ENCODE peak calls at places on chromosome 21, in four cellular contexts. M, R, A and K are unnamed samples.

GRCh38 chr21:44064852-44065403 is 42.3 kb upstream of the PWP2 start:
- DNase-seq in M (no peak), A (no peak), R (no peak), K (no peak)

GRCh38 chr21:33940164-33940563 is 24.6 kb upstream of the ATP5PO start:
- DNase-seq in A (no peak), R (no peak), M (peak), K (no peak)

GRCh38 chr21:26140185-26140584 is 30.4 kb downstream of the APP start:
- DNase-seq in A (peak), M (peak), R (peak), K (peak)

GRCh38 chr21:43609501-43610340 is 49.6 kb downstream of the HSF2BP start:
- DNase-seq in A (no peak), R (no peak), M (no peak), K (peak)

GRCh38 chr21:26849428-26850115 is 4.4 kb upstream of the ADAMTS1 start:
- DNase-seq in A (no peak), M (peak), R (peak), K (no peak)

GRCh38 chr21:8991968-8992621 is 1529.3 kb upstream of the TPTE start:
- DNase-seq in M (no peak), R (no peak), A (no peak), K (no peak)

GRCh38 chr21:32565856-32566465 is 19.4 kb downstream of the TCP10L start:
- DNase-seq in M (no peak), A (no peak), R (no peak), K (no peak)

GRCh38 chr21:26469789-26470188 is 103.3 kb downstream of the CYYR1 start:
- DNase-seq in R (no peak), M (no peak), A (no peak), K (peak)

GRCh38 chr21:31310750-31311149 is 33.3 kb downstream of the TIAM1 start:
- DNase-seq in R (no peak), A (no peak), M (no peak), K (peak)

GRCh38 chr21:19864456-19864855 is 1133.8 kb upstream of the NCAM2 start:
- DNase-seq in R (no peak), M (no peak), A (no peak), K (no peak)

GRCh38 chr21:38894899-38895298 is 89.2 kb downstream of the ETS2 start:
- DNase-seq in M (no peak), A (no peak), R (no peak), K (no peak)

GRCh38 chr21:38887062-38887686 is 81.4 kb downstream of the ETS2 start:
- DNase-seq in A (no peak), R (no peak), M (no peak), K (no peak)

GRCh38 chr21:38887750-38888149 is 82.0 kb downstream of the ETS2 start:
- DNase-seq in M (no peak), R (no peak), A (no peak), K (no peak)

GRCh38 chr21:38883142-38883541 is 77.4 kb downstream of the ETS2 start:
- DNase-seq in R (no peak), M (no peak), A (no peak), K (no peak)

DNA sequence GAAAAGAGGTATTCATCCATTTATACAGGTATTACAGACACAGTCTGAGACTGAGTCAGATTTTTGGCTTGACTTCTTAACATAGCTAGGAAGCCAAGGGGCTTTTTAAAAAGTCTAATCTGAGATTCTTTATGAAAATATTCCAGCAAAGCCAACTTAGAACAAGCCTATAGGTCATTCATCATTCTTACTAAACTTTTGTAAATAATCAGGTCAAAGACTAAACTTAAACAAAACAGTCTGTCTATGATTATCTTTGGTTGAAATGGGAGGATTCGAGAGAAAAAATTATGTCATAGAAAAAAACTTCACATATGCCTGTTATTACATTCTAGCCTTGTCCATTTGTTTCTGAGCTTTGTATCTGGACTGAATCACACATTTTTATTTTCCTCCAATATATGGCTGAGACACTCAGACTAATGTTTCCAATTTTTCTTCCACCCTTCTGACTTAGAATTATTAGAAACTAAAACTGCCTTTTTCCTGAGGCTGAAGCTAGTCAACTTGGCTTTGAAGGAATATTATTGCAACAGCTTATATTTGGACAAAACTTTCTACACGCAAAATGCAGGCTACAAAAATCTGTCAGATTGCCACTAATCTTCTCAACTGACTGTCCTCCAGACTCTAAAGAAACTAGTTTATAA is 83.4 kb downstream of the ETS2 start:
- DNase-seq in A (no peak), M (no peak), R (no peak), K (no peak)
- H3K27ac ChIP-seq in A (no peak), M (no peak), R (no peak), K (no peak)

GRCh38 chr21:36205962-36206361 is 49.3 kb downstream of the DOP1B start:
- DNase-seq in A (no peak), R (no peak), M (no peak), K (no peak)

GRCh38 chr21:36204980-36205379 is 48.4 kb downstream of the DOP1B start:
- DNase-seq in R (no peak), M (no peak), A (no peak), K (no peak)

GRCh38 chr21:36207577-36208320 is 51.1 kb downstream of the DOP1B start:
- DNase-seq in M (no peak), A (no peak), R (no peak), K (no peak)

GRCh38 chr21:36202721-36203602 is 46.3 kb downstream of the DOP1B start:
- DNase-seq in M (no peak), A (no peak), R (no peak), K (no peak)

DNA sequence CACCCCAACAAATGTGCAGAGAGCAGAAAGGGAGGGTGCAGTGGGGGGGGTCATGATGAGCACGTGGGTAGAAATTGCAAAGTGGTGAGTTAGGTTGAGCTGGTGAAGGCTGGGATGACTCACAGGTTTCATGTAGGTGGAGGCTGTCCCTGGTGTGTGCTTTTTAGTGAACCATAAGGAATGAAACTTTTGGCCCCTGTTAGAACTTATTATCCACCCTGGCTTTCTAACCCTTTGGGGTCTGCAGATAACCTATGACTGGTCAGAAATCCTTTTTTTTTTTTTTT is 46.9 kb downstream of the DOP1B start:
- DNase-seq in M (no peak), R (peak), A (peak), K (peak)
- H3K27ac ChIP-seq in M (no peak), R (peak), A (peak), K (peak)

DNA sequence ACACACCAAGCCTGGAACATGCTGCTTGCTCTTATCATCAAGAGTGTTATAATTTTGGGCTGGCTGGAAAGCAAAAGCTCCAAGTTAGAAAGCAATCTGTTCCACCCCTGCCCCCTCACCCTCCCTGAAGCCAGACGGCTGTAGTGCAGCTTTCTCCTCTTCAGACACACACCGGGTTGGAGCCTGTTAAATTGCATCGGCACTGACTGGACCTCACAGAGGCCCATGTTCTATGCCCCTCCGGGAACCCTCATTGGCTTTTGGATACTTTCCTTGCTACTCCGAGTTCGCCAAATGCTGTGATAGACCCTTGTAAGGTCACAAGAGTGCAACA is 90.6 kb upstream of the KCNJ15 start:
- DNase-seq in R (no peak), M (no peak), A (no peak), K (no peak)
- H3K27ac ChIP-seq in R (no peak), M (no peak), A (peak), K (no peak)

DNA sequence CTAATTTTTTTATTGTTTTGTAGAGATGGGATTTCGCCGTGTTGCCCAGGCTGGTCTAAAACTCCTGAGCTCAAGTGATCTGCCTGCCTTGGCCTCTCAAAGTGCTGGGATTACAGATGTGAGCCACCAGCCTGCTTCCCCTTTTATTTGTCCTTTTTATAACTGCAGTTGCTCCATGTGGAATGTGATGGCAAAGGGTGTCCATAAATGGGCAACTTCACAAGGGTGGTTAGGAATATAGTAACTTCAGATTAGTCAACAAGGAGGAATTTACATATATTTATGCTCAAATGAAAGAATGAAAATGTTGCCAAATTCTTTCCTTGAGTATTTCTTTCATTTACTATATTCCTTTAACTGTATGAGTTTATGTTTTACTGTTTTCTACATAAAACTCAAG is 182.9 kb downstream of the BACH1 start:
- DNase-seq in A (no peak), M (no peak), R (no peak), K (no peak)
- H3K27ac ChIP-seq in A (no peak), M (no peak), R (no peak), K (no peak)

GRCh38 chr21:45991606-45992301 is 10.2 kb downstream of the COL6A1 start:
- DNase-seq in R (no peak), A (no peak), M (no peak), K (no peak)

GRCh38 chr21:45989355-45990048 is 7.9 kb downstream of the COL6A1 start:
- DNase-seq in A (no peak), M (no peak), R (no peak), K (no peak)

GRCh38 chr21:45990049-45990711 is 8.6 kb downstream of the COL6A1 start:
- DNase-seq in M (no peak), A (no peak), R (no peak), K (no peak)

GRCh38 chr21:45992311-45993209 is 11.0 kb downstream of the COL6A1 start:
- DNase-seq in A (no peak), M (no peak), R (no peak), K (no peak)

GRCh38 chr21:45990741-45991605 is 9.4 kb downstream of the COL6A1 start:
- DNase-seq in A (no peak), M (no peak), R (no peak), K (no peak)
- H3K27ac ChIP-seq in A (no peak), M (no peak), R (no peak), K (no peak)

DNA sequence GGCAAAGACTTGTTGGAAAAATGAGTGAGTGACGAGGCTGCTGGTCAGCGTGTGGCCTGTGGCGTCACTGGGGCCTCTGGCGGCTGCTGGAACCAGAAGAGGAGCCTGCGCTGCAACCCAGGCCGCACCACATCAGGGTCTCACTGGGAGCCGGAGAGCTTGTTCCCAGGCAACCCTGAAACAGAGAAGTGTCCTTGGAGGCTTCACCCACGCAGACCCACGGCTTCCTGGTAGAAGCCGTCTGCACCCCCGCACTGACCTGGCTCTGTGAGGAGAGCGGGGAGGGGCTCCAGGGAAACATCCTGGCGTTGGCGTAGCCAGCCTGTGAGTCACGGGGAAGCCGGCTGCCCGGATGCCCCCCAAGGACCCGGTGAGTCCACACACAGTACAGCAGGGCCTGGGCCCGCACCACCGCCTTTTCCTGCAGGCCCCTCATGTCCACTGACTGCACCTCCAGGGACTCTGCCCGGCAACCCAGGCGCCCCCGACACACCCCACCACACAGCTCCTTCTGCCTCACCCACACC is 57.4 kb downstream of the COL6A1 start:
- DNase-seq in A (no peak), M (no peak), R (no peak), K (no peak)
- H3K27ac ChIP-seq in A (no peak), M (no peak), R (no peak), K (no peak)

GRCh38 chr21:38918629-38919346 is 113.1 kb downstream of the ETS2 start:
- DNase-seq in A (no peak), M (no peak), R (no peak), K (no peak)

GRCh38 chr21:38917045-38917774 is 111.5 kb downstream of the ETS2 start:
- DNase-seq in R (no peak), M (no peak), A (no peak), K (no peak)

GRCh38 chr21:38922474-38922873 is 116.7 kb downstream of the ETS2 start:
- DNase-seq in M (no peak), R (no peak), A (no peak), K (no peak)

GRCh38 chr21:38921511-38922215 is 115.9 kb downstream of the ETS2 start:
- DNase-seq in M (no peak), R (no peak), A (no peak), K (no peak)

DNA sequence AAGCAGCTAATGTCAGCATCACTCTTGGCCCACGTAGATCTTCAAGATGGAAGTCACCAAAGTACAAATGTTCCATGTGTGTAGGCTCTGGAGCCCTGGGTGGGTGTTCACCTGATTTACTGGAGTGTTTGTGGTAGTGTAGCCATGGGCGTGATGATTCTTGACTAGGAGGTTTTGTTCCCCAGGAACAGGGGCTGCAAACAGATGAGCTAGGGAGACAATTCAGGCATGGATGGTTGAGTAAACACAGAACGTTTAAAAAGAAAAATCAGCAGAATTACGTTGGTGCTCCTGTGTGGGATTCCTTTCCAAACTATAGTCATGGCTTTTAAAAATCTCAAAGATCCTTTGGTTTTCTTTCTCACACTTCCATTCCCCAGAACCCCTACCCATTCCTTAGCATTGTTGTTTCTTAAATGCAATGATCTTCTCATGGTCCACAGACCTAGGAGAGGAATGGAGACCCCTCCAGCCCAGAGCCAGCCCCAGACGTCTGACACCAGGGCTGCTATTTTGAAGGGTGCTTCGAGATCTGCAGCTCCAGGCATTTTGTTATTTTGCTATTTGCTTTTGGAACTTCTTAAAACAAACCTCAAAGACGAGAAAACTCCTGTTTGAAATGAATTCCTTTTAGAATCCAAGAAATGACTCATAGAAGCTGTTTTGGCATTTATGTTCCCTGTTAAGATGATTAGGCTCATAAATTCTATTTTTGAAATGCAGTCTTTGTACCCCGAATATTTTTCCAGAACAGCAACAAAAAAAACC is 115.1 kb downstream of the ETS2 start:
- DNase-seq in R (no peak), M (no peak), A (no peak), K (no peak)
- H3K27ac ChIP-seq in R (peak), M (no peak), A (peak), K (no peak)

GRCh38 chr21:36200089-36200561 is 43.5 kb downstream of the DOP1B start:
- DNase-seq in A (no peak), M (peak), R (no peak), K (no peak)
- H3K27ac ChIP-seq in A (no peak), M (no peak), R (no peak), K (no peak)

GRCh38 chr21:35108887-35109286 is 59.8 kb upstream of the RUNX1 start:
- DNase-seq in R (no peak), A (no peak), M (no peak), K (no peak)

GRCh38 chr21:35116777-35117176 is 67.7 kb upstream of the RUNX1 start:
- DNase-seq in R (no peak), M (no peak), A (no peak), K (no peak)

GRCh38 chr21:35107520-35107919 is 58.4 kb upstream of the RUNX1 start:
- DNase-seq in M (no peak), R (no peak), A (no peak), K (no peak)

GRCh38 chr21:35111531-35111930 is 62.4 kb upstream of the RUNX1 start:
- DNase-seq in R (no peak), M (no peak), A (no peak), K (peak)

DNA sequence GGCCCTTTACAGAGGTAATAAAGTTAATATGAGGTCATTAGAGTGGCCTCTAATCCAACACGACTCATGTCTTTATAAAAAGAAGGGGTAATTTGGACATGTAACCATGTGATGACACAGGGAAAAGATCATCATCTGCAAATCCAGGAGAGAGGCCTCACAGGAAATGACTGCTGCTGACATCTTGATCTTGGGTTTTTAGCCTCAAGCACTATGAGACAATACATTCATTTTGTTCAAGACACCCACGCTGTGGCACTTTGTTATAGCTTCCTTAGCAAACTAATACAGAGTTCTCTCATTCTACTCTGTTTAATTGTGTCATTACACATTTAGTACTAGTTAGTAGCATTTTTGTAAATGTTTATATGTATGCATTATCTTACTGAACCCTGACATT is 64.0 kb upstream of the RUNX1 start:
- DNase-seq in A (no peak), R (no peak), M (no peak), K (peak)
- H3K27ac ChIP-seq in A (no peak), R (no peak), M (no peak), K (peak)

GRCh38 chr21:45980697-45981096 is 873 bp upstream of the COL6A1 start:
- DNase-seq in A (no peak), R (no peak), M (no peak), K (no peak)

GRCh38 chr21:45979651-45980050 is 1.9 kb upstream of the COL6A1 start:
- DNase-seq in M (no peak), A (no peak), R (no peak), K (no peak)

GRCh38 chr21:45977396-45977795 is 4.2 kb upstream of the COL6A1 start:
- DNase-seq in A (no peak), M (no peak), R (no peak), K (no peak)

GRCh38 chr21:45980271-45980670 is 1.3 kb upstream of the COL6A1 start:
- DNase-seq in M (no peak), A (no peak), R (no peak), K (no peak)

DNA sequence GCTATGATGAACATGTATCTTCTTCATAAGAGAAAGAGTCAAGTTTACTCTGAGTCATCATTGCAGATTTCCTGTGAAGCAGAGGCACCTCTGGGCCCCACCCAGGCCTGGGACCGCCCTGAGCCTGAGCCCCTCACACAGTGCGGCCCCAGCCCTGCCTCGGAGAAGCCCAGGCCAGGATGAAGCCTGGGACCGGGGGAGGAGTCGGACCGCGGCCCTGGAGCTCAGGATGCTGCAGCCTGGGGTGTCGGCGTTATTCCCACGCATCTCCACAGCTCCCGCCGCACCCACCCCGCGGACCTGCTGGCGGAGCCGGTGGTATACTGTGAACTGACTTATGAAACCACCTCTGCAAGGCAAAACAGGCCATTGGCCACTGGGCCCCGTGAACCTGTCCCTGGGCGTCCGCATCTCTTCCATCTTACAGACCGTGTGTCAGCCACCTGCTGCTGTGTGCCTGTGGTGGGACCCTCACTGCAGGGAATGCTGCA is 2.4 kb upstream of the COL6A1 start:
- DNase-seq in R (no peak), A (no peak), M (no peak), K (no peak)
- H3K27ac ChIP-seq in R (no peak), A (no peak), M (no peak), K (no peak)